ENCODE peak calls at places on chromosomes 13 and 19, in five cellular contexts. Q is H9, A is H1, H is neuronal stem cell, M is IMR-90. I is an unnamed sample.

GRCh38 chr13:71968025-71968424 is 101.0 kb upstream of the DACH1 start:
- DNase-seq in Q (peak), A (no peak), H (peak), M (no peak), I (no peak)

GRCh38 chr19:12956446-12957388 is at the start of gene GADD45GIP1:
- DNase-seq in Q (peak), A (peak), H (no peak), M (peak), I (peak)

GRCh38 chr19:28523619-28524018 is 689.3 kb downstream of the UQCRFS1 start:
- DNase-seq in Q (no peak), A (no peak), H (no peak), M (no peak), I (no peak)

GRCh38 chr19:35783469-35784400 is 8.4 kb downstream of the ARHGAP33 start:
- DNase-seq in Q (peak), A (no peak), H (no peak), M (no peak), I (no peak)

GRCh38 chr19:12769689-12770088 is 5.7 kb downstream of the HOOK2 start:
- DNase-seq in Q (peak), A (peak), H (no peak), M (no peak), I (no peak)

GRCh38 chr13:46575843-46576242 is 22.9 kb downstream of the LRCH1 start:
- DNase-seq in Q (no peak), A (no peak), H (no peak), M (peak), I (peak)

GRCh38 chr19:40213251-40213793 is 4.9 kb downstream of the TTC9B start:
- DNase-seq in Q (no peak), A (no peak), H (no peak), M (no peak), I (no peak)

GRCh38 chr19:19618384-19619051 is at the start of gene PBX4:
- DNase-seq in Q (peak), A (peak), H (peak), M (peak), I (peak)

GRCh38 chr19:39411006-39411831 is 1.2 kb upstream of the PLEKHG2 start:
- DNase-seq in Q (no peak), A (peak), H (no peak), M (peak), I (peak)

GRCh38 chr19:13610042-13610691 is 103.9 kb upstream of the CACNA1A start:
- DNase-seq in Q (peak), A (no peak), H (no peak), M (no peak), I (no peak)

GRCh38 chr13:107669356-107669755 is 546.0 kb downstream of the LIG4 start:
- DNase-seq in Q (no peak), A (no peak), H (no peak), M (peak), I (peak)

GRCh38 chr19:28977826-28978225 is 235.1 kb downstream of the UQCRFS1 start:
- DNase-seq in Q (no peak), A (peak), H (no peak), M (no peak), I (no peak)

GRCh38 chr19:4208385-4209094 is 20.8 kb upstream of the EBI3 start:
- DNase-seq in Q (peak), A (peak), H (no peak), M (peak), I (peak)

GRCh38 chr13:107476068-107476467 is 739.3 kb downstream of the LIG4 start:
- DNase-seq in Q (no peak), A (no peak), H (no peak), M (peak), I (no peak)

GRCh38 chr19:13953021-13953531 is 767 bp downstream of the DCAF15 start:
- DNase-seq in Q (peak), A (no peak), H (no peak), M (peak), I (peak)

GRCh38 chr19:19817357-19817756 is 4.2 kb downstream of the ZNF506 start:
- DNase-seq in Q (no peak), A (no peak), H (no peak), M (no peak), I (no peak)

GRCh38 chr13:48653074-48654054 is at the start of gene CYSLTR2:
- DNase-seq in Q (no peak), A (no peak), H (no peak), M (peak), I (peak)

GRCh38 chr13:48660356-48661076 is 6.8 kb downstream of the CYSLTR2 start:
- DNase-seq in Q (no peak), A (no peak), H (no peak), M (no peak), I (peak)

GRCh38 chr13:48654511-48654910 is 782 bp downstream of the CYSLTR2 start:
- DNase-seq in Q (no peak), A (no peak), H (no peak), M (no peak), I (peak)

GRCh38 chr13:48656621-48657020 is 2.9 kb downstream of the CYSLTR2 start:
- DNase-seq in Q (no peak), A (no peak), H (peak), M (no peak), I (no peak)

GRCh38 chr13:48655291-48655690 is 1.6 kb downstream of the CYSLTR2 start:
- DNase-seq in Q (no peak), A (no peak), H (no peak), M (no peak), I (no peak)
- H2AFZ ChIP-seq in Q (no peak), A (no peak), H (no peak), M (no peak), I (no peak)

GRCh38 chr13:33541962-33542308 is 256.4 kb upstream of the STARD13 start:
- DNase-seq in Q (no peak), A (no peak), H (no peak), M (no peak), I (no peak)
- H2BK15ac ChIP-seq in Q (no peak), A (no peak), H (no peak), M (peak), I (no peak)

DNA sequence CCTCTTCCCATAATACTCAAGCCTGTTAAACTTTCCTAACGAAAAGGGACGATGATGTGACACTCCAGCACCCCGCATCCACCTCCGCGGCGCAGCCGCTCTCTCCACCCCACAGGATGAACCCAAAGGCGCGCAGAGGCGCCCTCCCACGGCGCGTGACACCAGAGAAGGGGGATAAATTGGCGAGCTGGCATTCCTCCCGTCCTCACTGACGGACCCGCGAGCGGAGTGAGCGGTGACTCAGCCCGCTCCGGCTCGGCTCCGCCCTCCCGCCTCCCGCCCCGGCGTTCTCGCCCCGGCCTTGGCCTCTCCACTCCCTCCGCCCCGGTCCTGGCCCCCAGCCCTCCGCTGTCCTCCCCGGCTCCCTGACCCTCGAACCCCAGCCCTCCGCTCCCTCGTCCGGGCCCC is 590 bp downstream of the TUBGCP3 start:
- DNase-seq in Q (peak), A (peak), H (peak), M (peak), I (peak)
- H3K14ac ChIP-seq in Q (peak), A (no peak), H (peak), M (peak), I (peak)

GRCh38 chr19:31114585-31114984 is 234.7 kb downstream of the TSHZ3 start:
- DNase-seq in Q (no peak), A (no peak), H (no peak), M (no peak), I (peak)
- H2AFZ ChIP-seq in Q (no peak), A (no peak), H (no peak), M (no peak), I (no peak)

GRCh38 chr13:112689498-112690241 is at the start of gene ATP11A:
- DNase-seq in Q (peak), A (peak), H (peak), M (peak), I (peak)
- H2BK15ac ChIP-seq in Q (no peak), A (peak), H (peak), M (no peak), I (peak)

GRCh38 chr19:17312481-17313113 is 3.2 kb downstream of the DDA1 start:
- DNase-seq in Q (no peak), A (no peak), H (no peak), M (no peak), I (no peak)

GRCh38 chr19:17307876-17308377 is 1.4 kb upstream of the DDA1 start:
- DNase-seq in Q (no peak), A (no peak), H (no peak), M (no peak), I (no peak)

GRCh38 chr19:17311455-17312248 is 2.3 kb downstream of the DDA1 start:
- DNase-seq in Q (no peak), A (no peak), H (no peak), M (peak), I (peak)

GRCh38 chr19:17309198-17309961 is at the start of gene DDA1:
- DNase-seq in Q (peak), A (peak), H (peak), M (peak), I (peak)

DNA sequence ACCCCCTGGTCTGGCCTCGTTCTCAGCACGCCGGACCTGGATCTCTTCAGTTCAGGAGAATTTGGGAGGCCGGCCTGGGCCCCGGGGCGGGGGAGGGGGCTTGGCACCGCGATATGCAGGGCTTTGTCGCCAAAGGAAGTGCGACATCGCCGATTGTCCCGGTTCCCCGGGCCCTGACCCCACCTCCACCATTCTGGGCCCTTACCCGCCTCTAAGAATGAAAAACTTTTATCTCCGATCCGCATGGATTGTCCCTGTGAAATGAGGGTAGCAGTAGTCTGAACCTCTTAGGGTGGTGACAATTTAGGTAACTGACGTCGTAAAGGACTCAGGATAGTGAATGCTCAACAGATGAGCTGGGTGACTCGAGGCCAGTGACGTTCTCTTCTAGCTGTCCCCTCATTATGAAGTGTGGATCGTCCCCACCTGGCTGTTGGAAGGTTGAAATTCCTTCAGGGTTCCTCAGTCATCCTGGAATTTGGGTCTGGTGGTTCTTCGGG is 649 bp downstream of the DDA1 start:
- DNase-seq in Q (no peak), A (no peak), H (no peak), M (no peak), I (no peak)
- H3K14ac ChIP-seq in Q (no peak), A (no peak), H (no peak), M (peak), I (peak)

I was measured in mesenchymal stem cell.